ENCODE peak calls at places on chromosomes 7 and 10, in ten cellular contexts. One of them, this sample, is unnamed.

GRCh38 chr10:129764901-129765663 is 199.0 kb downstream of the EBF3 start:
- DNase-seq in uterus: peak
- DNase-seq in adrenal gland: no peak
- DNase-seq in tibial nerve: no peak
- DNase-seq in nephron progenitor cell: no peak
- DNase-seq in astrocyte of the spinal cord: no peak
- DNase-seq in omental fat pad: no peak
- DNase-seq in endothelial cell: no peak
- DNase-seq in neural crest cell: no peak
- DNase-seq in pancreas: no peak
- DNase-seq in this sample: peak

GRCh38 chr10:126104767-126105166 is 208.4 kb downstream of the FANK1 start:
- DNase-seq in tibial nerve: no peak
- DNase-seq in neural crest cell: no peak
- DNase-seq in omental fat pad: no peak
- DNase-seq in uterus: peak
- DNase-seq in pancreas: no peak
- DNase-seq in adrenal gland: peak
- DNase-seq in astrocyte of the spinal cord: no peak
- DNase-seq in endothelial cell: no peak
- DNase-seq in nephron progenitor cell: no peak
- DNase-seq in this sample: no peak

GRCh38 chr10:79403441-79404230 is 41.8 kb downstream of the ZCCHC24 start:
- DNase-seq in adrenal gland: peak
- DNase-seq in neural crest cell: peak
- DNase-seq in tibial nerve: peak
- DNase-seq in omental fat pad: no peak
- DNase-seq in pancreas: no peak
- DNase-seq in endothelial cell: peak
- DNase-seq in astrocyte of the spinal cord: peak
- DNase-seq in nephron progenitor cell: peak
- DNase-seq in uterus: peak
- DNase-seq in this sample: no peak

GRCh38 chr7:87003872-87004798 is 55.3 kb downstream of the ELAPOR2 start:
- DNase-seq in tibial nerve: no peak
- DNase-seq in neural crest cell: peak
- DNase-seq in adrenal gland: peak
- DNase-seq in endothelial cell: no peak
- DNase-seq in astrocyte of the spinal cord: no peak
- DNase-seq in pancreas: no peak
- DNase-seq in omental fat pad: no peak
- DNase-seq in uterus: no peak
- DNase-seq in nephron progenitor cell: no peak
- DNase-seq in this sample: no peak

GRCh38 chr10:6721964-6722615 is 142.0 kb upstream of the PRKCQ start:
- DNase-seq in adrenal gland: no peak
- DNase-seq in neural crest cell: no peak
- DNase-seq in tibial nerve: no peak
- DNase-seq in endothelial cell: no peak
- DNase-seq in omental fat pad: no peak
- DNase-seq in pancreas: no peak
- DNase-seq in nephron progenitor cell: no peak
- DNase-seq in uterus: no peak
- DNase-seq in astrocyte of the spinal cord: peak
- DNase-seq in this sample: no peak

GRCh38 chr10:14732146-14732545 is 42.6 kb downstream of the FAM107B start:
- DNase-seq in uterus: no peak
- DNase-seq in omental fat pad: no peak
- DNase-seq in astrocyte of the spinal cord: no peak
- DNase-seq in tibial nerve: no peak
- DNase-seq in nephron progenitor cell: no peak
- DNase-seq in adrenal gland: no peak
- DNase-seq in neural crest cell: no peak
- DNase-seq in pancreas: peak
- DNase-seq in endothelial cell: no peak
- DNase-seq in this sample: no peak

GRCh38 chr10:11024596-11024995 is 6.9 kb downstream of the CELF2 start:
- DNase-seq in endothelial cell: no peak
- DNase-seq in adrenal gland: no peak
- DNase-seq in astrocyte of the spinal cord: no peak
- DNase-seq in omental fat pad: no peak
- DNase-seq in pancreas: no peak
- DNase-seq in tibial nerve: no peak
- DNase-seq in neural crest cell: no peak
- DNase-seq in uterus: no peak
- DNase-seq in nephron progenitor cell: no peak
- DNase-seq in this sample: no peak

GRCh38 chr7:130113887-130114286 is 43.6 kb downstream of the KLHDC10 start:
- DNase-seq in tibial nerve: no peak
- DNase-seq in uterus: no peak
- DNase-seq in pancreas: no peak
- DNase-seq in astrocyte of the spinal cord: no peak
- DNase-seq in nephron progenitor cell: no peak
- DNase-seq in adrenal gland: no peak
- DNase-seq in neural crest cell: no peak
- DNase-seq in endothelial cell: no peak
- DNase-seq in omental fat pad: no peak
- DNase-seq in this sample: no peak

GRCh38 chr7:130982160-130982638 is 248.2 kb upstream of the KLF14 start:
- DNase-seq in omental fat pad: no peak
- DNase-seq in pancreas: no peak
- DNase-seq in astrocyte of the spinal cord: peak
- DNase-seq in adrenal gland: no peak
- DNase-seq in uterus: no peak
- DNase-seq in neural crest cell: no peak
- DNase-seq in nephron progenitor cell: no peak
- DNase-seq in tibial nerve: no peak
- DNase-seq in endothelial cell: no peak
- DNase-seq in this sample: no peak

GRCh38 chr7:1679966-1680730 is 10.1 kb downstream of the ELFN1 start:
- DNase-seq in adrenal gland: peak
- DNase-seq in endothelial cell: no peak
- DNase-seq in tibial nerve: no peak
- DNase-seq in neural crest cell: no peak
- DNase-seq in omental fat pad: no peak
- DNase-seq in pancreas: no peak
- DNase-seq in uterus: no peak
- DNase-seq in astrocyte of the spinal cord: no peak
- DNase-seq in nephron progenitor cell: no peak
- DNase-seq in this sample: no peak

GRCh38 chr7:105187302-105188169 is 173.5 kb downstream of the KMT2E start:
- DNase-seq in endothelial cell: no peak
- DNase-seq in neural crest cell: no peak
- DNase-seq in nephron progenitor cell: no peak
- DNase-seq in omental fat pad: no peak
- DNase-seq in pancreas: peak
- DNase-seq in astrocyte of the spinal cord: no peak
- DNase-seq in tibial nerve: no peak
- DNase-seq in adrenal gland: no peak
- DNase-seq in uterus: no peak
- DNase-seq in this sample: no peak

GRCh38 chr7:1192171-1192676 is 32.2 kb upstream of the ZFAND2A start:
- DNase-seq in adrenal gland: no peak
- DNase-seq in endothelial cell: peak
- DNase-seq in astrocyte of the spinal cord: peak
- DNase-seq in uterus: no peak
- DNase-seq in omental fat pad: no peak
- DNase-seq in neural crest cell: no peak
- DNase-seq in tibial nerve: no peak
- DNase-seq in nephron progenitor cell: no peak
- DNase-seq in pancreas: no peak
- DNase-seq in this sample: no peak

GRCh38 chr7:6165521-6166325 is 106.7 kb downstream of the CYTH3 start:
- DNase-seq in neural crest cell: no peak
- DNase-seq in tibial nerve: no peak
- DNase-seq in omental fat pad: no peak
- DNase-seq in astrocyte of the spinal cord: no peak
- DNase-seq in uterus: no peak
- DNase-seq in adrenal gland: no peak
- DNase-seq in pancreas: no peak
- DNase-seq in nephron progenitor cell: no peak
- DNase-seq in endothelial cell: no peak
- DNase-seq in this sample: no peak

GRCh38 chr7:15737586-15737985 is 51.1 kb upstream of the MEOX2 start:
- DNase-seq in adrenal gland: no peak
- DNase-seq in neural crest cell: no peak
- DNase-seq in tibial nerve: no peak
- DNase-seq in endothelial cell: no peak
- DNase-seq in astrocyte of the spinal cord: no peak
- DNase-seq in nephron progenitor cell: no peak
- DNase-seq in omental fat pad: no peak
- DNase-seq in pancreas: no peak
- DNase-seq in uterus: no peak
- DNase-seq in this sample: no peak

DNA sequence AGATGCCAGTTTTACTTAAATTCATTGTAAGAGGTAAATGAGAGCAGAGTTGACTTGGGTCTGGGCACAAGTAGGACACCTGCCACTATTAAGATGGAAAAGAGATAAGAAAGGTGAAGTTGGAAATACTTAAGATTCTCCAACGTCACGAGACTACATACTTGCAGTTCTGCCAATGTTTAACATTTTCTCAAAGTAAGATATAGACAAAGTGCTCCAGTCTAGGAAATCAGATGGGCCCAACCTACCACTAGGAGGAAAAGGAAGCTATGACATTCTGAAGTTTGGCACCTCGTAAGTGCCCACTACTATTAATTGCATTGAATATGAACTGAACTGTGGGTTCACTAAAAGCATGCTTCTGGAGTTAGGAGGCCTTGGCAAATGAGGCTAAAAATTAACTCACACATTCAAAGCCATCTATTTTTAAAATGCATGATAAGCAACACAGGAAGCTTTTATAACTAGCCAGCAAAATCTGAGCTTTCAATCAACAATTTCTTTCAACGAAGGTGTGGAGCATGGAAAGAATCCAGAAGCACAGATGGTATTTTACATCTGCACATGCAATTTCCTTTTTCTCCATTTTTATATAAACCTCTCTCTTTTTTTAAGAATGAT is 149.7 kb downstream of the LRRTM3 start:
- DNase-seq in astrocyte of the spinal cord: no peak
- DNase-seq in tibial nerve: no peak
- DNase-seq in neural crest cell: no peak
- DNase-seq in nephron progenitor cell: no peak
- DNase-seq in adrenal gland: no peak
- DNase-seq in uterus: no peak
- DNase-seq in endothelial cell: no peak
- DNase-seq in omental fat pad: no peak
- DNase-seq in pancreas: no peak
- DNase-seq in this sample: no peak
- TF ChIP-seq CTCF in astrocyte of the spinal cord: no peak
- TF ChIP-seq CTCF in tibial nerve: no peak
- TF ChIP-seq CTCF in neural crest cell: no peak
- TF ChIP-seq CTCF in nephron progenitor cell: no peak
- TF ChIP-seq CTCF in adrenal gland: no peak
- TF ChIP-seq CTCF in uterus: no peak
- TF ChIP-seq CTCF in endothelial cell: no peak
- TF ChIP-seq CTCF in omental fat pad: no peak
- TF ChIP-seq CTCF in pancreas: no peak
- TF ChIP-seq CTCF in this sample: no peak

GRCh38 chr10:124366825-124367224 is 51.9 kb downstream of the OAT start:
- DNase-seq in pancreas: no peak
- DNase-seq in astrocyte of the spinal cord: no peak
- DNase-seq in nephron progenitor cell: no peak
- DNase-seq in neural crest cell: no peak
- DNase-seq in uterus: no peak
- DNase-seq in tibial nerve: no peak
- DNase-seq in adrenal gland: no peak
- DNase-seq in endothelial cell: no peak
- DNase-seq in omental fat pad: no peak
- DNase-seq in this sample: no peak

GRCh38 chr10:124364674-124365073 is 54.0 kb downstream of the OAT start:
- DNase-seq in neural crest cell: no peak
- DNase-seq in omental fat pad: no peak
- DNase-seq in astrocyte of the spinal cord: no peak
- DNase-seq in uterus: no peak
- DNase-seq in nephron progenitor cell: no peak
- DNase-seq in tibial nerve: no peak
- DNase-seq in adrenal gland: no peak
- DNase-seq in endothelial cell: no peak
- DNase-seq in pancreas: no peak
- DNase-seq in this sample: no peak

GRCh38 chr10:124367936-124368335 is 50.8 kb downstream of the OAT start:
- DNase-seq in omental fat pad: no peak
- DNase-seq in tibial nerve: no peak
- DNase-seq in uterus: no peak
- DNase-seq in nephron progenitor cell: no peak
- DNase-seq in astrocyte of the spinal cord: no peak
- DNase-seq in neural crest cell: no peak
- DNase-seq in adrenal gland: no peak
- DNase-seq in pancreas: no peak
- DNase-seq in endothelial cell: no peak
- DNase-seq in this sample: no peak

GRCh38 chr10:124367414-124367813 is 51.3 kb downstream of the OAT start:
- DNase-seq in adrenal gland: no peak
- DNase-seq in omental fat pad: no peak
- DNase-seq in astrocyte of the spinal cord: no peak
- DNase-seq in endothelial cell: no peak
- DNase-seq in tibial nerve: no peak
- DNase-seq in pancreas: no peak
- DNase-seq in uterus: no peak
- DNase-seq in nephron progenitor cell: no peak
- DNase-seq in neural crest cell: no peak
- DNase-seq in this sample: no peak

GRCh38 chr10:124366343-124366742 is 52.4 kb downstream of the OAT start:
- DNase-seq in omental fat pad: no peak
- DNase-seq in endothelial cell: no peak
- DNase-seq in neural crest cell: no peak
- DNase-seq in adrenal gland: no peak
- DNase-seq in pancreas: no peak
- DNase-seq in astrocyte of the spinal cord: no peak
- DNase-seq in uterus: no peak
- DNase-seq in tibial nerve: no peak
- DNase-seq in nephron progenitor cell: no peak
- DNase-seq in this sample: no peak
- TF ChIP-seq CTCF in omental fat pad: no peak
- TF ChIP-seq CTCF in endothelial cell: no peak
- TF ChIP-seq CTCF in neural crest cell: no peak
- TF ChIP-seq CTCF in adrenal gland: no peak
- TF ChIP-seq CTCF in pancreas: no peak
- TF ChIP-seq CTCF in astrocyte of the spinal cord: no peak
- TF ChIP-seq CTCF in uterus: no peak
- TF ChIP-seq CTCF in tibial nerve: no peak
- TF ChIP-seq CTCF in nephron progenitor cell: no peak
- TF ChIP-seq CTCF in this sample: no peak

GRCh38 chr7:72751978-72752377 is 76.0 kb downstream of the TYW1B start:
- DNase-seq in neural crest cell: peak
- DNase-seq in endothelial cell: peak
- DNase-seq in omental fat pad: no peak
- DNase-seq in nephron progenitor cell: peak
- DNase-seq in adrenal gland: no peak
- DNase-seq in astrocyte of the spinal cord: no peak
- DNase-seq in uterus: no peak
- DNase-seq in pancreas: no peak
- DNase-seq in tibial nerve: no peak
- DNase-seq in this sample: no peak
- TF ChIP-seq CTCF in neural crest cell: peak
- TF ChIP-seq CTCF in endothelial cell: peak
- TF ChIP-seq CTCF in omental fat pad: no peak
- TF ChIP-seq CTCF in nephron progenitor cell: peak
- TF ChIP-seq CTCF in adrenal gland: no peak
- TF ChIP-seq CTCF in astrocyte of the spinal cord: peak
- TF ChIP-seq CTCF in uterus: no peak
- TF ChIP-seq CTCF in pancreas: no peak
- TF ChIP-seq CTCF in tibial nerve: no peak
- TF ChIP-seq CTCF in this sample: no peak

GRCh38 chr10:74151057-74151878 is at the start of gene ADK:
- DNase-seq in neural crest cell: peak
- DNase-seq in nephron progenitor cell: peak
- DNase-seq in tibial nerve: peak
- DNase-seq in endothelial cell: peak
- DNase-seq in adrenal gland: peak
- DNase-seq in uterus: peak
- DNase-seq in pancreas: peak
- DNase-seq in astrocyte of the spinal cord: peak
- DNase-seq in omental fat pad: peak
- DNase-seq in this sample: peak
- TF ChIP-seq CTCF in neural crest cell: peak
- TF ChIP-seq CTCF in nephron progenitor cell: peak
- TF ChIP-seq CTCF in tibial nerve: peak
- TF ChIP-seq CTCF in endothelial cell: no peak
- TF ChIP-seq CTCF in adrenal gland: no peak
- TF ChIP-seq CTCF in uterus: peak
- TF ChIP-seq CTCF in pancreas: no peak
- TF ChIP-seq CTCF in astrocyte of the spinal cord: peak
- TF ChIP-seq CTCF in omental fat pad: no peak
- TF ChIP-seq CTCF in this sample: peak

This sample was measured in mesothelial cell of epicardium.